ENCODE peak calls at places on chromosomes 2 and 18, in five cellular contexts. One of them, this sample, is unnamed.
A peak's percentile ranks its signal among the peaks of the same experiment; 100 is the strongest.

GRCh38 chr2:180987146-180987545 is 6.7 kb downstream of the UBE2E3 start:
- DNase-seq in H1: no peak
- DNase-seq in trophoblast cell: no peak
- DNase-seq in neuronal stem cell: no peak
- DNase-seq in mesenchymal stem cell: no peak
- DNase-seq in this sample: no peak

GRCh38 chr2:174392706-174393105 is 2.8 kb upstream of the SCRN3 start:
- DNase-seq in neuronal stem cell: no peak
- DNase-seq in mesenchymal stem cell: no peak
- DNase-seq in H1: no peak
- DNase-seq in trophoblast cell: no peak
- DNase-seq in this sample: no peak

GRCh38 chr2:176140520-176141317 is 10.6 kb upstream of the HOXD4 start:
- DNase-seq in trophoblast cell: peak; percentile 79
- DNase-seq in neuronal stem cell: peak; percentile 84
- DNase-seq in mesenchymal stem cell: peak; percentile 52
- DNase-seq in H1: peak; percentile 92
- DNase-seq in this sample: peak; percentile 88

GRCh38 chr2:74206180-74206688 is 7.8 kb downstream of the MTHFD2 start:
- DNase-seq in neuronal stem cell: no peak
- DNase-seq in mesenchymal stem cell: peak; percentile 81
- DNase-seq in trophoblast cell: peak; percentile 39
- DNase-seq in H1: no peak
- DNase-seq in this sample: no peak

GRCh38 chr2:198597648-198598047 is 793.3 kb downstream of the PLCL1 start:
- DNase-seq in mesenchymal stem cell: no peak
- DNase-seq in H1: no peak
- DNase-seq in trophoblast cell: no peak
- DNase-seq in neuronal stem cell: no peak
- DNase-seq in this sample: no peak

GRCh38 chr2:156322681-156323211 is 9.8 kb downstream of the NR4A2 start:
- DNase-seq in mesenchymal stem cell: peak; percentile 35
- DNase-seq in H1: peak; percentile 70
- DNase-seq in neuronal stem cell: peak; percentile 62
- DNase-seq in trophoblast cell: no peak
- DNase-seq in this sample: peak; percentile 47

GRCh38 chr2:10393648-10393982 is 54.5 kb downstream of the ODC1 start:
- DNase-seq in mesenchymal stem cell: no peak
- DNase-seq in trophoblast cell: peak; percentile 85
- DNase-seq in H1: no peak
- DNase-seq in neuronal stem cell: no peak
- DNase-seq in this sample: no peak

GRCh38 chr2:174878537-174879147 is 114.4 kb upstream of the CHRNA1 start:
- DNase-seq in H1: no peak
- DNase-seq in trophoblast cell: no peak
- DNase-seq in neuronal stem cell: no peak
- DNase-seq in mesenchymal stem cell: no peak
- DNase-seq in this sample: no peak

GRCh38 chr2:381181-381580 is 93.3 kb upstream of the ALKAL2 start:
- DNase-seq in H1: no peak
- DNase-seq in trophoblast cell: no peak
- DNase-seq in mesenchymal stem cell: no peak
- DNase-seq in neuronal stem cell: no peak
- DNase-seq in this sample: no peak

GRCh38 chr2:19807346-19807745 is 94.4 kb downstream of the TTC32 start:
- DNase-seq in H1: no peak
- DNase-seq in trophoblast cell: no peak
- DNase-seq in neuronal stem cell: no peak
- DNase-seq in mesenchymal stem cell: no peak
- DNase-seq in this sample: peak; percentile 5

GRCh38 chr18:9475643-9476580 is 599 bp downstream of the RALBP1 start:
- DNase-seq in mesenchymal stem cell: peak; percentile 46
- DNase-seq in neuronal stem cell: no peak
- DNase-seq in trophoblast cell: peak; percentile 62
- DNase-seq in H1: no peak
- DNase-seq in this sample: no peak

GRCh38 chr2:9538000-9538507 is 17.6 kb downstream of the ADAM17 start:
- DNase-seq in neuronal stem cell: no peak
- DNase-seq in trophoblast cell: peak; percentile 80
- DNase-seq in mesenchymal stem cell: peak; percentile 79
- DNase-seq in H1: no peak
- DNase-seq in this sample: no peak

GRCh38 chr18:69736731-69737130 is 210.9 kb downstream of the CD226 start:
- DNase-seq in H1: no peak
- DNase-seq in trophoblast cell: no peak
- DNase-seq in mesenchymal stem cell: no peak
- DNase-seq in neuronal stem cell: no peak
- DNase-seq in this sample: no peak

GRCh38 chr18:78681934-78682333 is 297.7 kb upstream of the SALL3 start:
- DNase-seq in neuronal stem cell: no peak
- DNase-seq in trophoblast cell: no peak
- DNase-seq in mesenchymal stem cell: no peak
- DNase-seq in H1: no peak
- DNase-seq in this sample: no peak

GRCh38 chr2:55419236-55419513 is 481 bp downstream of the CCDC88A start:
- DNase-seq in H1: no peak
- DNase-seq in trophoblast cell: peak; percentile 30
- DNase-seq in neuronal stem cell: no peak
- DNase-seq in mesenchymal stem cell: peak; percentile 62
- DNase-seq in this sample: peak; percentile 48

GRCh38 chr2:86393521-86394490 is 47.4 kb upstream of the KDM3A start:
- DNase-seq in mesenchymal stem cell: no peak
- DNase-seq in neuronal stem cell: no peak
- DNase-seq in H1: no peak
- DNase-seq in trophoblast cell: peak; percentile 41
- DNase-seq in this sample: no peak

GRCh38 chr2:174339571-174339966 is 4.8 kb downstream of the SP9 start:
- DNase-seq in trophoblast cell: no peak
- DNase-seq in neuronal stem cell: no peak
- DNase-seq in mesenchymal stem cell: no peak
- DNase-seq in H1: no peak
- DNase-seq in this sample: no peak

GRCh38 chr2:221447310-221447709 is 124.8 kb downstream of the EPHA4 start:
- DNase-seq in trophoblast cell: peak; percentile 19
- DNase-seq in neuronal stem cell: no peak
- DNase-seq in H1: no peak
- DNase-seq in mesenchymal stem cell: peak; percentile 41
- DNase-seq in this sample: no peak

GRCh38 chr18:382423-382984 is 114.7 kb upstream of the THOC1 start:
- DNase-seq in neuronal stem cell: no peak
- DNase-seq in mesenchymal stem cell: no peak
- DNase-seq in trophoblast cell: no peak
- DNase-seq in H1: no peak
- DNase-seq in this sample: no peak

GRCh38 chr2:137924019-137924418 is 40.3 kb upstream of the HNMT start:
- DNase-seq in trophoblast cell: no peak
- DNase-seq in H1: no peak
- DNase-seq in mesenchymal stem cell: peak; percentile 44
- DNase-seq in neuronal stem cell: no peak
- DNase-seq in this sample: no peak

GRCh38 chr2:98869272-98869641 is 66.8 kb downstream of the CRACDL start:
- DNase-seq in mesenchymal stem cell: no peak
- DNase-seq in H1: no peak
- DNase-seq in neuronal stem cell: no peak
- DNase-seq in trophoblast cell: peak; percentile 99
- DNase-seq in this sample: peak; percentile 48

GRCh38 chr2:183204397-183204796 is 80.2 kb downstream of the NUP35 start:
- DNase-seq in mesenchymal stem cell: no peak
- DNase-seq in H1: no peak
- DNase-seq in neuronal stem cell: no peak
- DNase-seq in trophoblast cell: no peak
- DNase-seq in this sample: no peak

GRCh38 chr18:48932822-48933510 is 17.8 kb downstream of the SMAD7 start:
- DNase-seq in trophoblast cell: no peak
- DNase-seq in mesenchymal stem cell: peak; percentile 57
- DNase-seq in neuronal stem cell: no peak
- DNase-seq in H1: no peak
- DNase-seq in this sample: no peak

GRCh38 chr2:142306126-142306525 is 175.3 kb upstream of the LRP1B start:
- DNase-seq in neuronal stem cell: no peak
- DNase-seq in H1: no peak
- DNase-seq in trophoblast cell: no peak
- DNase-seq in mesenchymal stem cell: peak; percentile 20
- DNase-seq in this sample: no peak

GRCh38 chr18:73613706-73614340 is 533.8 kb downstream of the FBXO15 start:
- DNase-seq in trophoblast cell: no peak
- DNase-seq in H1: no peak
- DNase-seq in mesenchymal stem cell: no peak
- DNase-seq in neuronal stem cell: no peak
- DNase-seq in this sample: no peak

GRCh38 chr2:179749210-179749609 is 112.2 kb downstream of the ZNF385B start:
- DNase-seq in neuronal stem cell: no peak
- DNase-seq in mesenchymal stem cell: peak; percentile 17
- DNase-seq in H1: no peak
- DNase-seq in trophoblast cell: no peak
- DNase-seq in this sample: no peak

GRCh38 chr18:21112140-21112473 is 494 bp upstream of the ROCK1 start:
- DNase-seq in mesenchymal stem cell: no peak
- DNase-seq in H1: no peak
- DNase-seq in trophoblast cell: no peak
- DNase-seq in neuronal stem cell: no peak
- DNase-seq in this sample: no peak

GRCh38 chr2:13696601-13697000 is 935.9 kb upstream of the LRATD1 start:
- DNase-seq in mesenchymal stem cell: no peak
- DNase-seq in neuronal stem cell: no peak
- DNase-seq in trophoblast cell: no peak
- DNase-seq in H1: no peak
- DNase-seq in this sample: no peak

GRCh38 chr2:13698847-13699246 is 933.7 kb upstream of the LRATD1 start:
- DNase-seq in H1: no peak
- DNase-seq in neuronal stem cell: no peak
- DNase-seq in mesenchymal stem cell: no peak
- DNase-seq in trophoblast cell: no peak
- DNase-seq in this sample: no peak

GRCh38 chr2:13694673-13695072 is 937.8 kb upstream of the LRATD1 start:
- DNase-seq in mesenchymal stem cell: no peak
- DNase-seq in H1: no peak
- DNase-seq in neuronal stem cell: no peak
- DNase-seq in trophoblast cell: no peak
- DNase-seq in this sample: no peak
- H3K9me3 ChIP-seq in mesenchymal stem cell: peaks cover 25% of the 10 kb centered on the region
- H3K9me3 ChIP-seq in H1: peaks cover 4% of the 10 kb centered on the region
- H3K9me3 ChIP-seq in neuronal stem cell: no peaks in the 10 kb centered on the region
- H3K9me3 ChIP-seq in trophoblast cell: no peaks in the 10 kb centered on the region
- H3K9me3 ChIP-seq in this sample: no peaks in the 10 kb centered on the region

DNA sequence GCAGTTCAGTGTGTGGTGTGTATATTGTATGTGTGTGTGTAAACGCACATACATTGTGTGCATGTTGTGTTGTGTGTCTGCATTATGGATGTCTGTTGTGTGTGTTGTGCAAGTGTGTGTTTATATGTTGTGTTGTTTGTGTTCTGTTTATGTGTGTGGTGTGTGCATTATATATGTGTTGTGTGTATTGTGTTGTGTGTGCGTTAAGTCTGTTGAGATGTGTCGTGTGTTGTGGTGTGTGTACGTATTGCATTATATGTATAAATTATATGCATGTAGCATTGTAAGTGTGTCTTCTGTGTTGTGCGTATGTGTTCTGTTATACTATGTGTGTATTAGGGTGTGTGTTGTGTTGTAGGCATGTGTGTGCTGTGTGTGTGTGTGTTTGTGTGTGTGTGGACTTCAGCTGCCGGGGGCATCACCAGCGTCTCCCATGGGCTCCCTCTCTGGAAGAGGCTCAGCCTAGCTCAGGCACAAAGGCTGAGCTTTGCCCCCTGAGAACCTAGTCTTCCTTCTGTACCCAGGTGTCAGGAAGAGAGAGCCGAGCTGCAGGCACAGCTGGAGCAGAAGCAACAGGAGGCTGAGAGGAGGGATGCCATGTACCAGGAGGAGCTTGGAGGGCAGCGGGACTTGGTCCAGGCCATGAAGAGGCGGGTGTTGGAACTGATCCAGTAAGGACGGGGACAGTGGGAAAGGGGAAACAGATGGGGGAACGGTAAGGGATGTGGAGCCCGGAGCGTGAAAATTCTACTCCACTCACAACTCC is 13.7 kb downstream of the RUFY4 start:
- DNase-seq in H1: no peak
- DNase-seq in neuronal stem cell: no peak
- DNase-seq in trophoblast cell: no peak
- DNase-seq in mesenchymal stem cell: no peak
- DNase-seq in this sample: peak; percentile 24
- H2BK5ac ChIP-seq in H1: no peak overlapping the region
- H2BK5ac ChIP-seq in neuronal stem cell: no peak overlapping the region
- H2BK5ac ChIP-seq in trophoblast cell: no peak overlapping the region
- H2BK5ac ChIP-seq in mesenchymal stem cell: no peak overlapping the region
- H2BK5ac ChIP-seq in this sample: no peak overlapping the region

GRCh38 chr2:18787726-18788125 is 198.4 kb upstream of the NT5C1B start:
- DNase-seq in mesenchymal stem cell: peak; percentile 8
- DNase-seq in H1: no peak
- DNase-seq in neuronal stem cell: no peak
- DNase-seq in trophoblast cell: no peak
- DNase-seq in this sample: no peak
- H2BK12ac ChIP-seq in mesenchymal stem cell: no peak overlapping the region
- H2BK12ac ChIP-seq in H1: no peak overlapping the region
- H2BK12ac ChIP-seq in neuronal stem cell: no peak overlapping the region
- H2BK12ac ChIP-seq in trophoblast cell: no peak overlapping the region
- H2BK12ac ChIP-seq in this sample: no peak overlapping the region

GRCh38 chr2:100017633-100018032 is 124.8 kb downstream of the AFF3 start:
- DNase-seq in H1: no peak
- DNase-seq in neuronal stem cell: no peak
- DNase-seq in trophoblast cell: no peak
- DNase-seq in mesenchymal stem cell: peak; percentile 58
- DNase-seq in this sample: no peak

GRCh38 chr2:100013892-100014677 is 128.3 kb downstream of the AFF3 start:
- DNase-seq in H1: no peak
- DNase-seq in mesenchymal stem cell: peak; percentile 97
- DNase-seq in trophoblast cell: peak; percentile 69
- DNase-seq in neuronal stem cell: peak; percentile 14
- DNase-seq in this sample: peak; percentile 55

GRCh38 chr2:100016756-100017155 is 125.6 kb downstream of the AFF3 start:
- DNase-seq in mesenchymal stem cell: no peak
- DNase-seq in neuronal stem cell: no peak
- DNase-seq in H1: no peak
- DNase-seq in trophoblast cell: no peak
- DNase-seq in this sample: no peak

GRCh38 chr2:100018312-100018711 is 124.1 kb downstream of the AFF3 start:
- DNase-seq in H1: no peak
- DNase-seq in trophoblast cell: no peak
- DNase-seq in mesenchymal stem cell: no peak
- DNase-seq in neuronal stem cell: no peak
- DNase-seq in this sample: no peak

DNA sequence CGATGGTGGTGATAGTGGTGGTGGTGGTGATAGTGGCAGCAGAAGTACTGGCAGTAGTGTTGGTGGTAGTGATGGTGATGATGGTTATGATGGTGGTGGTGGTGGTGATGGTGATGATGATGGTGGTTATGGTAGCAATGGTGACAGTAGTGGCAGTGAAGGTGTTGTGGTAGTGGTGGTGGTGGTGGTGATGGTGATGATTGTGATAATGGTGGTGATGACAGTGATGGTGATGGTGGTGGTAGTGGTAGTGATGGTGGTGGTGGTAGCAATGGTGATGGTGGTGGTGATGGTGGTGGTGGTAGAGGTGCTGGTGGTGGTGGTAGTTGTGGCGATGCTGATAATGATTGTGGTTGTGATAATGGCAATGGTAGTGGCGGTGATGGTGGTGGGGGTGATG is 126.5 kb downstream of the AFF3 start:
- DNase-seq in neuronal stem cell: no peak
- DNase-seq in trophoblast cell: no peak
- DNase-seq in H1: no peak
- DNase-seq in mesenchymal stem cell: no peak
- DNase-seq in this sample: no peak
- H3K9me3 ChIP-seq in neuronal stem cell: peaks cover 11% of the 10 kb centered on the region
- H3K9me3 ChIP-seq in trophoblast cell: peaks cover 13% of the 10 kb centered on the region
- H3K9me3 ChIP-seq in H1: no peaks in the 10 kb centered on the region
- H3K9me3 ChIP-seq in mesenchymal stem cell: no peaks in the 10 kb centered on the region
- H3K9me3 ChIP-seq in this sample: no peaks in the 10 kb centered on the region

This sample was measured in H9.